ENCODE peak calls at places on chromosomes 1 and 21, in seven cellular contexts. H, Z, R, V, C, K and M are unnamed samples.
A peak's percentile ranks its signal among the peaks of the same experiment; 100 is the strongest.

GRCh38 chr1:107430540-107431228 is 289.8 kb downstream of the NTNG1 start:
- DNase-seq in H (peak; percentile 52), Z (peak; percentile 82), R (peak; percentile 75), V (no peak), C (peak; percentile 68), K (peak; percentile 76), M (peak; percentile 59)

GRCh38 chr1:240831191-240831631 is 219.3 kb upstream of the GREM2 start:
- DNase-seq in H (peak; percentile 94), Z (no peak), R (peak; percentile 86), V (no peak), C (no peak), K (no peak), M (peak; percentile 9)

GRCh38 chr1:164559342-164560070 is 522 bp downstream of the PBX1 start:
- DNase-seq in H (peak; percentile 60), Z (peak; percentile 65), R (peak; percentile 44), V (no peak), C (peak; percentile 32), K (peak; percentile 35), M (peak; percentile 5)

GRCh38 chr1:245338485-245338877 is 183.7 kb downstream of the KIF26B start:
- DNase-seq in H (no peak), Z (no peak), R (no peak), V (no peak), C (no peak), K (no peak), M (no peak)

GRCh38 chr1:210565316-210565715 is 236.6 kb downstream of the HHAT start:
- DNase-seq in H (no peak), Z (no peak), R (no peak), V (no peak), C (no peak), K (no peak), M (no peak)

GRCh38 chr1:240337795-240338194 is 246.1 kb downstream of the FMN2 start:
- DNase-seq in H (peak; percentile 94), Z (no peak), R (no peak), V (no peak), C (no peak), K (peak; percentile 63), M (no peak)

GRCh38 chr1:39829791-39830533 is 41.3 kb upstream of the BMP8B start:
- DNase-seq in H (peak; percentile 79), Z (no peak), R (peak; percentile 71), V (no peak), C (no peak), K (peak; percentile 58), M (peak; percentile 57)

GRCh38 chr1:151887028-151887427 is 22.3 kb downstream of the THEM4 start:
- DNase-seq in H (peak; percentile 79), Z (no peak), R (peak; percentile 88), V (no peak), C (no peak), K (no peak), M (peak; percentile 81)

GRCh38 chr1:2014726-2015382 is 4.3 kb upstream of the GABRD start:
- DNase-seq in H (no peak), Z (no peak), R (peak; percentile 57), V (no peak), C (no peak), K (no peak), M (peak; percentile 26)

GRCh38 chr1:20058531-20058930 is 11.5 kb upstream of the PLA2G5 start:
- DNase-seq in H (peak; percentile 83), Z (no peak), R (peak; percentile 86), V (no peak), C (no peak), K (no peak), M (no peak)

GRCh38 chr1:175188936-175189335 is 3.6 kb downstream of the KIAA0040 start:
- DNase-seq in H (no peak), Z (no peak), R (no peak), V (no peak), C (peak; percentile 70), K (no peak), M (no peak)

GRCh38 chr21:41325138-41325537 is 8.5 kb downstream of the FAM3B start:
- DNase-seq in H (no peak), Z (no peak), R (no peak), V (no peak), C (no peak), K (no peak), M (no peak)

GRCh38 chr1:206686486-206687249 is 2.0 kb downstream of the MAPKAPK2 start:
- DNase-seq in H (no peak), Z (no peak), R (no peak), V (no peak), C (no peak), K (no peak), M (no peak)

GRCh38 chr1:227883073-227883520 is 64.6 kb downstream of the WNT9A start:
- DNase-seq in H (no peak), Z (no peak), R (no peak), V (no peak), C (no peak), K (no peak), M (no peak)

GRCh38 chr1:207228987-207229386 is 92.5 kb upstream of the CD55 start:
- DNase-seq in H (no peak), Z (no peak), R (no peak), V (no peak), C (no peak), K (no peak), M (no peak)

GRCh38 chr1:96964761-96965160 is 243.2 kb downstream of the PTBP2 start:
- DNase-seq in H (no peak), Z (no peak), R (no peak), V (no peak), C (no peak), K (no peak), M (no peak)

GRCh38 chr1:96969656-96970163 is 248.1 kb downstream of the PTBP2 start:
- DNase-seq in H (no peak), Z (no peak), R (no peak), V (no peak), C (no peak), K (no peak), M (no peak)

GRCh38 chr1:96968582-96969378 is 247.2 kb downstream of the PTBP2 start:
- DNase-seq in H (peak; percentile 58), Z (no peak), R (no peak), V (no peak), C (no peak), K (peak; percentile 20), M (no peak)

GRCh38 chr1:96967311-96967710 is 245.7 kb downstream of the PTBP2 start:
- DNase-seq in H (no peak), Z (no peak), R (no peak), V (no peak), C (no peak), K (no peak), M (no peak)

DNA sequence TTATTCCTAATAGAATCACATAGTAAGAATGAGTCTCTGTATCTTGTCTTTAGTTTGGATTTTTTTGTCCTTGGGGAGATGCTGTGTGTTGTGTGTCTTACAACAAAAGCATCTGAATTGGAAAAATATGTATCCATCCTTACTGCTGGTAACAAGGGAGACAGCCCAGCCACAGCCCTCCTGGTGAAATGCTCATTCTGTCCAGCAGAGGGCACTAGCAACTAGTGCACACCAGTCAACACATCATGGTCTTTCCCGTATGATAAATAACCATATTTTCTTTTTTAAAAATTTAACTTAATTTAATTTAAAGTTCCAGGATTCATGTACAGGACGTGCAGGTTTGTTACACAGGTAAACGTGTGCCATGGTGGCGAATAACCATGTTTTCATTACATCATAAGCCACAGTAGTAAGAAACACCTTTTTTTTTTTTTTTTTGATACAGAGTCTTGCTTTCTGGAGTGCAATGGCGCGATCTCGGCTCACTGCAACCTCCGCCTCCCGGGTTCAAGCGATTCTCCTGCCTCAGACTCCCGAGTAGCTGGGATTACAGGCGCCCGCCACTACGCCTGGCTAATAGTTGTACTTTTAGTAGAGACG is 245.1 kb downstream of the PTBP2 start:
- DNase-seq in H (peak; percentile 64), Z (peak; percentile 69), R (peak; percentile 86), V (peak; percentile 59), C (peak; percentile 42), K (peak; percentile 80), M (peak; percentile 57)
- TF ChIP-seq EZH2 in H (no peak), Z (no peak), R (no peak), V (no peak), C (no peak), K (no peak), M (no peak)

GRCh38 chr21:45075606-45076244 is 1.3 kb downstream of the ADARB1 start:
- DNase-seq in H (peak; percentile 34), Z (no peak), R (peak; percentile 33), V (no peak), C (no peak), K (no peak), M (no peak)
- H3K9me2 ChIP-seq in H (no peaks in the 10 kb centered on the region), Z (no peaks in the 10 kb centered on the region), R (no peaks in the 10 kb centered on the region), V (no peaks in the 10 kb centered on the region), C (no peaks in the 10 kb centered on the region), K (no peaks in the 10 kb centered on the region), M (no peaks in the 10 kb centered on the region)

GRCh38 chr1:6424619-6425593 is at the start of gene ESPN:
- DNase-seq in H (peak; percentile 37), Z (peak; percentile 60), R (peak; percentile 62), V (no peak), C (no peak), K (peak; percentile 38), M (no peak)
- TF ChIP-seq EZH2 in H (no peak), Z (peak; percentile 24), R (no peak), V (no peak), C (no peak), K (no peak), M (no peak)

GRCh38 chr1:5473268-5473667 is 519.0 kb downstream of the NPHP4 start:
- DNase-seq in H (no peak), Z (no peak), R (no peak), V (no peak), C (no peak), K (no peak), M (no peak)

GRCh38 chr1:5477716-5478115 is 514.5 kb downstream of the NPHP4 start:
- DNase-seq in H (no peak), Z (no peak), R (no peak), V (no peak), C (no peak), K (no peak), M (no peak)

GRCh38 chr1:5478156-5478695 is 514.0 kb downstream of the NPHP4 start:
- DNase-seq in H (no peak), Z (no peak), R (no peak), V (no peak), C (no peak), K (no peak), M (no peak)

GRCh38 chr1:5478961-5479360 is 513.3 kb downstream of the NPHP4 start:
- DNase-seq in H (no peak), Z (no peak), R (no peak), V (no peak), C (no peak), K (no peak), M (no peak)

DNA sequence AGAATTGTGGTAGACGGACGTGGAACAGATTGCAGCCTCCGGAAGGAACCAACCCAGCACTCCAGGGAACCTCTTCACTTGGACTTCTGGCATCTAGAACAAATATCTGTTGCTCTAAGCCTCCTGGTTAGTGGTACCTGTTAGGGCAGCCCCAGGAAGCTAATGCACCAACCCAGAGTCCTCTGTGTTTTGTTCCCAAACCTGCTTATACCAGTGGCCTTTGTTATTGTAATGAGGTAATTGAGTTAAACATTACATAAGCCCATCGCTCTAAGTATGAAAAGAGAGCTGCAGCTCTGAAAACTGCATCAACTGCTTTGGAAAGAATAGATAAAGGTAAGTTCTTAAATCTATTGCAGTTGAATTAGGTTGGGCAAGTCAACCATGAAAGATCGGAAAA is 516.7 kb downstream of the NPHP4 start:
- DNase-seq in H (no peak), Z (no peak), R (no peak), V (no peak), C (no peak), K (no peak), M (no peak)
- H3K9me2 ChIP-seq in H (no peaks in the 10 kb centered on the region), Z (no peaks in the 10 kb centered on the region), R (no peaks in the 10 kb centered on the region), V (no peaks in the 10 kb centered on the region), C (no peaks in the 10 kb centered on the region), K (no peaks in the 10 kb centered on the region), M (no peaks in the 10 kb centered on the region)